ENCODE peak calls at places on chromosomes 6 and 20, in five cellular contexts. P, M, J, T and N are unnamed samples.

GRCh38 chr6:29813809-29814208 is 13.8 kb upstream of the HLA-G start:
- DNase-seq in P (peak), M (no peak), J (no peak), T (no peak), N (no peak)

GRCh38 chr6:66796987-66797386 is 1090.0 kb upstream of the EYS start:
- DNase-seq in T (no peak), P (no peak), J (no peak), M (no peak), N (no peak)

GRCh38 chr6:62891065-62891647 is 320.1 kb upstream of the FKBP1C start:
- DNase-seq in M (no peak), T (no peak), P (no peak), J (no peak), N (no peak)

GRCh38 chr6:26538936-26539615 is 910 bp downstream of the HMGN4 start:
- DNase-seq in P (no peak), J (no peak), M (no peak), T (no peak), N (no peak)

GRCh38 chr6:99603421-99604160 is 3.0 kb upstream of the PRDM13 start:
- DNase-seq in M (no peak), J (no peak), P (no peak), T (no peak), N (no peak)

GRCh38 chr6:156687875-156688549 is 89.2 kb upstream of the ARID1B start:
- DNase-seq in M (no peak), J (peak), T (peak), P (peak), N (peak)

GRCh38 chr6:140744648-140745320 is 1370.3 kb upstream of the CITED2 start:
- DNase-seq in T (no peak), M (no peak), P (no peak), J (no peak), N (no peak)

GRCh38 chr20:48777821-48778220 is 50.0 kb downstream of the PREX1 start:
- DNase-seq in P (no peak), M (no peak), J (no peak), T (no peak), N (no peak)

GRCh38 chr6:13760948-13761347 is 49.3 kb upstream of the RANBP9 start:
- DNase-seq in M (no peak), J (no peak), P (no peak), T (no peak), N (peak)

GRCh38 chr6:150391890-150392289 is 23.1 kb downstream of the IYD start:
- DNase-seq in M (no peak), T (no peak), P (no peak), J (no peak), N (no peak)

GRCh38 chr20:9218412-9219001 is 149.6 kb downstream of the PLCB4 start:
- DNase-seq in M (no peak), T (no peak), J (no peak), P (no peak), N (no peak)

GRCh38 chr6:75349262-75349984 is 64.8 kb upstream of the TMEM30A start:
- DNase-seq in J (peak), P (no peak), T (no peak), M (no peak), N (no peak)

GRCh38 chr6:76810286-76810685 is 653.0 kb downstream of the HTR1B start:
- DNase-seq in P (no peak), T (no peak), M (no peak), J (no peak), N (no peak)

GRCh38 chr6:151341481-151342195 is 49.7 kb downstream of the ZBTB2 start:
- DNase-seq in T (no peak), J (no peak), M (no peak), P (no peak), N (peak)

GRCh38 chr6:110356778-110357177 is 1.4 kb downstream of the METTL24 start:
- DNase-seq in P (no peak), J (peak), M (no peak), T (peak), N (no peak)

GRCh38 chr20:17966432-17967312 is 1.9 kb downstream of the SNX5 start:
- DNase-seq in J (no peak), T (no peak), P (no peak), M (no peak), N (no peak)

GRCh38 chr6:84762220-84762940 is 2.0 kb downstream of the TBX18 start:
- DNase-seq in J (no peak), P (no peak), M (no peak), T (no peak), N (no peak)
- TF ChIP-seq CTCF in J (no peak), P (peak), M (no peak), T (no peak), N (no peak)

DNA sequence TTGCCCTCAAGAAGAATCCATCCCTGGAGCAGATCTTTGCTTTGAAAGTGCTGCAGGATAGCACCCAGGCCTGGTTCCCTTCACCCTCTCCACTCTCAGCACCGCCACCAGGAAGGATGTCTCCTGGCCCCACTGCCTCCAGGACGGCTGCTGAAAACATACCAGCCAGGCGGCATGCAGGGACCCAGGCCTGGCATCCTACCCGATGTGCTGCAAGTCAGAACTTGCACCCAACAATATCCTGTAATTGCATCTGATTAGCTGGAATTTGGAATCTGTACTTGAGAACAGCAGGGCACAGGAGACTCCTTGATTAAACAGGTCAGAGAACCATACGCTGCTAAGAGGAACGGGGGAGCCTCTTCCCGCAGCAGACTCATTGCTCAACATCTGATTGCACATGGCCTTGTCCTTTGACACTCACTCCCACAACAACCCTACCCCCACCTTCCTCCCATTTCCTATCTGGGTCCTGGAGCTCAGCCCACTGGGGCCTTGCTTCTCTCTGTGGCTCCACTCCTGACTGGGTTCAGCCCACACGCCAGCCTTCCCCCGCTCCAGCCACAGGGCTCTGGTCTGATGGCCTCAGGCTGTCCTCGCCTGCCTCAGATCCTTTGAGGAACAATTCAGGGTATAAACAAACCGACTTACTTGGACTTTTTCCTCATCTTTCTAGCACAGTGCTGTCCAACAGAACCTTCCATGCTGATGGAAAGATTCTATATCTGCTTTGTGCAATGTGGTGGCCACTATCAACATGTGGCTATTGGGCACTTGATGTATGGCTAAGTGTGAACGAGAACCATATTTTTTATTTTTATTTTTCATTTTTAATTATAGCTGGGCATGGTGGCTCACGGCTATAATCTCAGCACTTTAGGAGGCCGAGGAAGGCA is 78.0 kb downstream of the FGD2 start:
- DNase-seq in P (no peak), T (peak), J (peak), M (no peak), N (peak)
- TF ChIP-seq POLR2A in P (no peak), T (no peak), J (peak), M (no peak), N (no peak)

GRCh38 chr6:168440520-168441433 is at the start of gene SMOC2:
- DNase-seq in T (peak), P (no peak), M (no peak), J (peak), N (peak)
- H3K4me3 ChIP-seq in T (peak), P (no peak), M (no peak), J (peak), N (peak)

DNA sequence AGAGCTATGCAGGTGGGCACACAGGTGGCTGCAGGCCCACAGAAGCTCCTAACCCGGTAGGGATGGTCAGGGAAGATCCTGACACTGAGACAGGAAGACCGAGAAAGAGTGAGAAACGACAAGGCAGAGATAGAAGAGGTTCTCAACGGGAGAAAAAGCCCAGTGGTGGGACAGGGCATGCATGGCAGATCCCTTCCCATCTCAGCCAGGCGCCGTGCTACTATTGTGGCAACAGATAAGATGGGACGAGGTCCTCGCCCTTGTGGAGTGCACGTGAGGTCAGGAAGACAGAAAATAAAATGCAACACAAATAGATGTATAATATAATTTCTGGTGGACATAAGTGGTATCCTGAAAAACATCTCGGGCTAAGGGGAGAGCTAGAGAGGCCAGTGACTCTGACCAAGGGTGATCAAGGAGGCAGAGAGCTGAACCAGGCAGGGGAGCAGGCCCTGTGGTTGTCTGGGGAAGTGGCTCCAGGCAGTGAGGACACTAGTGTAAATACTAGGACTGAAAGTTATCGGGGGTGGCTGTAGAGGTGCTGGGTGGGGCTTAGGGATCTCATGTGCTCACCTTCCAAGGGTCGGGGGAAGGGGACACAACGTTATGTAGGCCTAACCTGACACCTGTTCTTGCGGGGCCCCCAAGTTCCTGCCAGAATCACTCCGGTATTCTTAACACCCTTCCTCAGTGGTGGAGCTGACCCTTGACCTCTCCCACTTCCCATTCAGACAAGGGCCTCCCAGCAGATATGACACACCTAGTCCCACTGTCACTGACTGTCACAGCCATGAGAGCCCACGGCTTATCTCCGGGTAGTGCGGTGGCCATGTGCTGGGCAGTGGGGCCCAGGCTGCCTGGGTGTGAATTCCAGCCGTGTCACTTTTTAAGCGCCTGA is 1.0 kb downstream of the SRXN1 start:
- DNase-seq in J (peak), P (no peak), T (peak), M (no peak), N (no peak)
- TF ChIP-seq CTCF in J (no peak), P (no peak), T (no peak), M (no peak), N (no peak)